ENCODE peak calls at places on chromosomes 12 and 14, in seven cellular contexts. F is body of pancreas, Y is left ventricle myocardium inferior, L is cardiac fibroblast, E is H1, O is ovary, B is uterus. K is an unnamed sample.

GRCh38 chr14:31489680-31490079 is 1.8 kb upstream of the GPR33 start:
- DNase-seq in F (no peak), Y (no peak), L (no peak), E (no peak), O (no peak), B (no peak), K (no peak)

GRCh38 chr14:94570440-94570839 is 9.2 kb downstream of the SERPINA4 start:
- DNase-seq in F (peak; percentile 7), Y (no peak), L (no peak), E (no peak), O (no peak), B (no peak), K (no peak)

GRCh38 chr14:73125169-73125588 is 11.1 kb upstream of the PSEN1 start:
- DNase-seq in F (no peak), Y (no peak), L (no peak), E (no peak), O (no peak), B (no peak), K (no peak)

GRCh38 chr12:122021193-122021821 is 377 bp upstream of the BCL7A start:
- DNase-seq in F (peak; percentile 33), Y (peak; percentile 32), L (no peak), E (no peak), O (no peak), B (no peak), K (peak; percentile 49)

GRCh38 chr14:104567141-104567956 is 12.2 kb upstream of the C14orf180 start:
- DNase-seq in F (no peak), Y (no peak), L (no peak), E (no peak), O (no peak), B (no peak), K (no peak)

GRCh38 chr12:87266305-87266704 is 762.9 kb downstream of the C12orf50 start:
- DNase-seq in F (no peak), Y (no peak), L (no peak), E (no peak), O (no peak), B (no peak), K (no peak)

GRCh38 chr14:101876539-101876938 is 87.8 kb upstream of the DYNC1H1 start:
- DNase-seq in F (peak; percentile 29), Y (peak; percentile 79), L (peak; percentile 40), E (no peak), O (no peak), B (peak; percentile 92), K (peak; percentile 47)

GRCh38 chr12:113347-113746 is 46.8 kb downstream of the IQSEC3 start:
- DNase-seq in F (no peak), Y (no peak), L (no peak), E (no peak), O (no peak), B (no peak), K (no peak)

GRCh38 chr14:58626441-58626840 is 11.3 kb upstream of the DACT1 start:
- DNase-seq in F (no peak), Y (no peak), L (peak; percentile 67), E (no peak), O (no peak), B (no peak), K (no peak)

GRCh38 chr14:26870722-26871121 is 272.9 kb upstream of the NOVA1 start:
- DNase-seq in F (no peak), Y (no peak), L (no peak), E (no peak), O (no peak), B (no peak), K (no peak)

GRCh38 chr14:100576091-100577085 is 10.8 kb downstream of the BEGAIN start:
- DNase-seq in F (no peak), Y (peak; percentile 4), L (no peak), E (no peak), O (peak; percentile 11), B (no peak), K (no peak)

GRCh38 chr14:41280745-41281144 is 325.9 kb upstream of the LRFN5 start:
- DNase-seq in F (no peak), Y (no peak), L (peak; percentile 23), E (no peak), O (no peak), B (no peak), K (no peak)

GRCh38 chr14:77641207-77641533 is 24.7 kb upstream of the SPTLC2 start:
- DNase-seq in F (no peak), Y (no peak), L (no peak), E (no peak), O (no peak), B (no peak), K (no peak)

GRCh38 chr14:77025744-77026165 is 2.8 kb downstream of the IRF2BPL start:
- DNase-seq in F (peak; percentile 45), Y (peak; percentile 31), L (peak; percentile 28), E (no peak), O (no peak), B (no peak), K (peak; percentile 47)

GRCh38 chr12:111180830-111181726 is 187.8 kb downstream of the PHETA1 start:
- DNase-seq in F (peak; percentile 35), Y (peak; percentile 69), L (peak; percentile 18), E (no peak), O (peak; percentile 55), B (peak; percentile 57), K (peak; percentile 27)

GRCh38 chr12:17197971-17198370 is 592.0 kb upstream of the LMO3 start:
- DNase-seq in F (no peak), Y (no peak), L (no peak), E (no peak), O (no peak), B (no peak), K (no peak)

GRCh38 chr12:30847259-30847658 is 79.3 kb upstream of the TSPAN11 start:
- DNase-seq in F (no peak), Y (no peak), L (peak; percentile 87), E (no peak), O (no peak), B (no peak), K (no peak)

GRCh38 chr14:58517592-58517991 is 90.1 kb downstream of the KIAA0586 start:
- DNase-seq in F (no peak), Y (no peak), L (no peak), E (no peak), O (no peak), B (no peak), K (no peak)

GRCh38 chr12:120361506-120362208 is 7.3 kb downstream of the MSI1 start:
- DNase-seq in F (peak; percentile 36), Y (peak; percentile 48), L (peak; percentile 74), E (peak; percentile 91), O (peak; percentile 76), B (peak; percentile 62), K (peak; percentile 47)

GRCh38 chr12:27673285-27673684 is 23.0 kb upstream of the REP15 start:
- DNase-seq in F (no peak), Y (no peak), L (no peak), E (no peak), O (no peak), B (no peak), K (no peak)

GRCh38 chr12:22042981-22043669 is 2.9 kb upstream of the CMAS start:
- DNase-seq in F (no peak), Y (no peak), L (peak; percentile 92), E (no peak), O (no peak), B (no peak), K (no peak)

GRCh38 chr12:107404981-107405380 is 280.6 kb upstream of the PWP1 start:
- DNase-seq in F (no peak), Y (no peak), L (peak; percentile 60), E (no peak), O (no peak), B (no peak), K (peak; percentile 11)

GRCh38 chr12:69008510-69008909 is 75.5 kb upstream of the CPM start:
- DNase-seq in F (no peak), Y (no peak), L (peak; percentile 62), E (no peak), O (no peak), B (no peak), K (no peak)

GRCh38 chr12:442235-442884 is 17.4 kb upstream of the B4GALNT3 start:
- DNase-seq in F (peak; percentile 70), Y (no peak), L (peak; percentile 63), E (no peak), O (peak; percentile 28), B (peak; percentile 47), K (peak; percentile 54)

GRCh38 chr12:94980577-94980976 is 22.9 kb downstream of the NDUFA12 start:
- DNase-seq in F (no peak), Y (no peak), L (peak; percentile 46), E (no peak), O (no peak), B (no peak), K (no peak)

GRCh38 chr12:113622410-113622809 is 150.7 kb upstream of the LHX5 start:
- DNase-seq in F (no peak), Y (no peak), L (no peak), E (no peak), O (no peak), B (no peak), K (no peak)

GRCh38 chr12:89801284-89801683 is 92.6 kb upstream of the ATP2B1 start:
- DNase-seq in F (no peak), Y (no peak), L (no peak), E (no peak), O (no peak), B (no peak), K (no peak)

GRCh38 chr12:9597365-9597764 is 10.4 kb downstream of the KLRB1 start:
- DNase-seq in F (no peak), Y (no peak), L (no peak), E (no peak), O (no peak), B (no peak), K (no peak)

GRCh38 chr14:103078420-103078749 is 5.6 kb upstream of the LBHD2 start:
- DNase-seq in F (peak; percentile 79), Y (peak; percentile 76), L (peak; percentile 82), E (peak; percentile 60), O (peak; percentile 78), B (peak; percentile 76), K (peak; percentile 84)

GRCh38 chr12:66942741-66943465 is 264.0 kb upstream of the GRIP1 start:
- DNase-seq in F (no peak), Y (no peak), L (no peak), E (no peak), O (no peak), B (no peak), K (no peak)
- TF ChIP-seq CTCF in F (no peak), Y (no peak), L (no peak), E (no peak), O (no peak), B (no peak), K (no peak)

GRCh38 chr12:85659754-85660530 is 176.3 kb downstream of the RASSF9 start:
- DNase-seq in F (no peak), Y (no peak), L (no peak), E (no peak), O (no peak), B (no peak), K (no peak)
- H3K4me3 ChIP-seq in F (no peak overlapping the region), Y (no peak overlapping the region), L (no peak overlapping the region), E (no peak overlapping the region), O (no peak overlapping the region), B (no peak overlapping the region), K (no peak overlapping the region)

DNA sequence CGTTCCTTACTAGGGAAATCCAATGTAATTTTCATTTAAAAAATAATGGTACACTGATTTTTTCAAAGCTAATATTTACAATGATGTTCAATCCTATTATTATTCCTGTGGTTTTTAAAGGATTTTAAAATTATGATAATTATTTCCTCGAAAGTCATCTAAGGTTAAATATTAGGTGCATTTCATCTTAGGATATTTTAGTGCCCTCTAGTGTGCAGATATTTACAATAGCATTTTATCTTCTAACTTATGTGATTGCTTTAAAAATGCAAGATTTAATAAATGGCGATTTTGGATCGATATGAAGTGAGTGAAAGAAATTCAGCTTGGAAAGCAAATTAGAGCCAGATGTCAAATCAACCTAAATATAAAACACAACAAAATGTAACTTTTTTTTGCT is 293.5 kb downstream of the SLC6A15 start:
- DNase-seq in F (no peak), Y (no peak), L (no peak), E (no peak), O (no peak), B (no peak), K (no peak)
- TF ChIP-seq CTCF in F (no peak), Y (peak; percentile 20), L (no peak), E (no peak), O (no peak), B (no peak), K (no peak)

GRCh38 chr14:54570651-54571415 is 3.9 kb downstream of the SAMD4A start:
- DNase-seq in F (no peak), Y (no peak), L (peak; percentile 93), E (no peak), O (no peak), B (no peak), K (no peak)
- H3K4me3 ChIP-seq in F (no peak overlapping the region), Y (peak overlapping the region; percentile 89), L (no peak overlapping the region), E (no peak overlapping the region), O (no peak overlapping the region), B (no peak overlapping the region), K (no peak overlapping the region)

K was measured in thyroid gland.